ENCODE peak calls at places on chromosomes 13 and 19, in five cellular contexts. Q, R, H, F and M are unnamed samples.

GRCh38 chr13:73828811-73829210 is 305.4 kb downstream of the KLF12 start:
- DNase-seq in R (no peak), H (no peak), F (no peak), Q (no peak), M (peak; percentile 46)

GRCh38 chr19:48543121-48543710 is 8.8 kb upstream of the SULT2B1 start:
- DNase-seq in R (peak; percentile 96), Q (peak; percentile 11), F (peak; percentile 82), H (peak; percentile 85), M (no peak)

GRCh38 chr19:35704218-35704617 is at the start of gene ZBTB32:
- DNase-seq in Q (peak; percentile 47), H (peak; percentile 40), F (peak; percentile 74), R (peak; percentile 35), M (no peak)

GRCh38 chr13:62710766-62711165 is 1295.1 kb upstream of the PCDH20 start:
- DNase-seq in Q (no peak), F (no peak), R (no peak), H (no peak), M (no peak)

GRCh38 chr19:50551034-50551712 is 17.1 kb downstream of the LRRC4B start:
- DNase-seq in Q (no peak), H (no peak), F (no peak), R (no peak), M (no peak)

GRCh38 chr19:49347835-49348234 is 12.6 kb downstream of the CD37 start:
- DNase-seq in H (peak; percentile 67), R (no peak), F (peak; percentile 84), Q (peak; percentile 76), M (no peak)

GRCh38 chr19:778910-779653 is 18.2 kb upstream of the PTBP1 start:
- DNase-seq in H (peak; percentile 95), R (peak; percentile 64), F (peak; percentile 96), Q (peak; percentile 97), M (no peak)

GRCh38 chr13:52001120-52001731 is 10.0 kb downstream of the ATP7B start:
- DNase-seq in R (no peak), Q (peak; percentile 71), F (peak; percentile 69), H (no peak), M (no peak)

GRCh38 chr13:112972258-112972657 is 3.2 kb downstream of the MCF2L start:
- DNase-seq in R (no peak), F (no peak), H (no peak), Q (no peak), M (no peak)

GRCh38 chr13:73835138-73835721 is 299.0 kb downstream of the KLF12 start:
- DNase-seq in R (no peak), Q (peak; percentile 68), H (peak; percentile 36), F (peak; percentile 55), M (no peak)

GRCh38 chr19:56670961-56671612 is 470 bp downstream of the ZNF835 start:
- DNase-seq in R (no peak), Q (no peak), H (no peak), F (no peak), M (no peak)

GRCh38 chr19:2550431-2551171 is 74.7 kb downstream of the GADD45B start:
- DNase-seq in R (no peak), H (no peak), Q (no peak), F (peak; percentile 42), M (no peak)

GRCh38 chr19:5452594-5453565 is 2.3 kb upstream of the ZNRF4 start:
- DNase-seq in F (peak; percentile 41), R (peak; percentile 23), Q (no peak), H (no peak), M (no peak)

GRCh38 chr13:95605426-95606125 is 38.9 kb downstream of the DZIP1 start:
- DNase-seq in Q (no peak), H (peak; percentile 26), F (no peak), R (no peak), M (no peak)

GRCh38 chr13:51961493-51962403 is 49.5 kb downstream of the ATP7B start:
- DNase-seq in Q (no peak), R (no peak), F (no peak), H (no peak), M (no peak)

GRCh38 chr13:22027561-22027960 is 356.7 kb downstream of the FGF9 start:
- DNase-seq in H (no peak), F (no peak), R (no peak), Q (no peak), M (no peak)

GRCh38 chr19:49840736-49841249 is 10.2 kb upstream of the PTOV1 start:
- DNase-seq in R (no peak), Q (no peak), H (no peak), F (no peak), M (no peak)

GRCh38 chr13:35309711-35310110 is 166.8 kb downstream of the MAB21L1 start:
- DNase-seq in F (no peak), Q (no peak), R (no peak), H (no peak), M (no peak)

GRCh38 chr13:68692049-68692448 is 1415.6 kb upstream of the ATXN8OS start:
- DNase-seq in Q (no peak), F (no peak), R (no peak), H (no peak), M (no peak)

GRCh38 chr19:1746401-1747284 is 6.7 kb upstream of the ONECUT3 start:
- DNase-seq in Q (no peak), H (peak; percentile 79), R (peak; percentile 32), F (peak; percentile 60), M (no peak)

GRCh38 chr13:111850976-111851375 is 216.0 kb upstream of the SOX1 start:
- DNase-seq in F (no peak), R (no peak), H (no peak), Q (no peak), M (no peak)

GRCh38 chr13:27621366-27622101 is at the start of gene POLR1D:
- DNase-seq in Q (peak; percentile 68), H (peak; percentile 93), R (peak; percentile 90), F (peak; percentile 88), M (peak; percentile 83)
- H4K20me1 ChIP-seq in Q (no peaks in the 10 kb centered on the region), H (no peaks in the 10 kb centered on the region), R (peaks cover 11% of the 10 kb centered on the region), F (no peaks in the 10 kb centered on the region), M (peaks cover 52% of the 10 kb centered on the region)

GRCh38 chr13:41643502-41643901 is 186.2 kb downstream of the RGCC start:
- DNase-seq in Q (no peak), R (no peak), F (no peak), H (no peak), M (no peak)
- H4K20me1 ChIP-seq in Q (no peaks in the 10 kb centered on the region), R (no peaks in the 10 kb centered on the region), F (no peaks in the 10 kb centered on the region), H (no peaks in the 10 kb centered on the region), M (no peaks in the 10 kb centered on the region)

GRCh38 chr19:8215783-8216182 is 6.6 kb downstream of the CERS4 start:
- DNase-seq in Q (no peak), H (no peak), F (no peak), R (no peak), M (no peak)

GRCh38 chr19:8224394-8225145 is 15.4 kb downstream of the CERS4 start:
- DNase-seq in F (peak; percentile 44), H (peak; percentile 90), Q (no peak), R (no peak), M (no peak)

GRCh38 chr19:8216357-8216756 is 7.2 kb downstream of the CERS4 start:
- DNase-seq in R (no peak), H (no peak), F (no peak), Q (no peak), M (no peak)

GRCh38 chr19:8221161-8221560 is 12.0 kb downstream of the CERS4 start:
- DNase-seq in Q (no peak), R (peak; percentile 7), F (no peak), H (no peak), M (no peak)

GRCh38 chr19:8220481-8220880 is 11.3 kb downstream of the CERS4 start:
- DNase-seq in F (no peak), R (no peak), H (no peak), Q (no peak), M (no peak)
- H4K20me1 ChIP-seq in F (no peaks in the 10 kb centered on the region), R (no peaks in the 10 kb centered on the region), H (no peaks in the 10 kb centered on the region), Q (no peaks in the 10 kb centered on the region), M (no peaks in the 10 kb centered on the region)

GRCh38 chr19:18861235-18861634 is 29.5 kb downstream of the UPF1 start:
- DNase-seq in H (no peak), R (no peak), Q (no peak), F (no peak), M (no peak)

GRCh38 chr19:18860302-18860700 is 28.5 kb downstream of the UPF1 start:
- DNase-seq in F (no peak), Q (no peak), H (no peak), R (no peak), M (no peak)

GRCh38 chr19:18861917-18862316 is 30.2 kb downstream of the UPF1 start:
- DNase-seq in Q (no peak), R (no peak), F (no peak), H (no peak), M (no peak)

GRCh38 chr19:18859676-18860301 is 28.0 kb downstream of the UPF1 start:
- DNase-seq in Q (peak; percentile 8), H (no peak), R (no peak), F (no peak), M (no peak)

DNA sequence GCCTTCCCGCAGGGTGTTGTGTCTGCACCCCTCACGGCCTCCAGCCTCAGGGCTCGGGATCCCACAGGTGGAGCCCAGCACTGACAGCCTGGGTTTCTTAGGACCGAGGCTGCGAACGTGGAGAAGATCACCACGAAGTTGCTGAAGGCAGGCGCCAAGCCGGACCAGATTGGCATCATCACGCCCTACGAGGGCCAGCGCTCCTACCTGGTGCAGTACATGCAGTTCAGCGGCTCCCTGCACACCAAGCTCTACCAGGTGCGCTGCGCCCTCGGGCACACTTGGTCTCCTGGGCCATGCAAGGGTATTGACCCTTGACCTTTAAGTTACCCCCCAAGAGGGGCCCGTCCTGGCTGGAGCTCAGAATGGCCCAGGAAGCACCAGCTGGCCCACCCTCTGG is 29.0 kb downstream of the UPF1 start:
- DNase-seq in F (no peak), H (no peak), Q (no peak), R (no peak), M (no peak)
- H4K20me1 ChIP-seq in F (no peaks in the 10 kb centered on the region), H (no peaks in the 10 kb centered on the region), Q (no peaks in the 10 kb centered on the region), R (peaks cover 54% of the 10 kb centered on the region), M (peaks cover 84% of the 10 kb centered on the region)

DNA sequence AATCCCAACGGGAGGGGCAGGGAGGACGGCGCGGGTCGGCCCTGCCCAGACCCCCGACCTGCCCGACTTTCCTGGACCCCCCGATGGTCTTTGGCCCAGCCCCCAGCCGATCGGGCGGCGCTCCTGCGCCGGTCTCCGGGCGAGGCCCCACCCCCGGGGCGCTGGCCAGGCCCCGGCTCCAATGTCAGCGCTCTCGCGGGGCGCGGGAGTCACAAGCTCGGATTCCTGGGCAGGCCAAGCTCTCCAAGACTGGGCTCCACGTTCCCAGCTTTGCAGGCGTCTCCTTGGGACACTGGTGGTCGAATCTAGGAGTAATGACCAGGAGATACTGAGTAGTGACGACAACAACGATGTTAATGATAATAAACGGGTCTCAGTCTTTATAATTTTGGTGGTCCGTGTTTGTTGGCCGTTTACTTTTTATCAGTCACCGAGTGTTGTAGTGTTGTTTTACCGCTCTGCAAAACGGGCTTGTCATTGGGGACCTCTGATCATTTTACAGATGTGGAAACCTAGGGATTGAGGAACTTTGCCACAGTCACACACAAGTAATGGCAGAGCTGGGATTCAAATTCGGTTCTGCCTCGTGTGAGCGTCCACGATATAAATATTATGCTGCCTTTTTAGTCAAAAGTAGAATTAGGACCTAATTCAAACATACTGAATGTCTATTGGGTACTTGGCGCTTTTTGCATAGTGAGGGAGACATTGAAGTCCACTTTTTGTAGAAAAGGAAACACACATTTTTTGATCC is 607 bp downstream of the RAD23A start:
- DNase-seq in F (peak; percentile 96), H (peak; percentile 79), R (peak; percentile 73), Q (peak; percentile 81), M (peak; percentile 69)
- H4K20me1 ChIP-seq in F (no peaks in the 10 kb centered on the region), H (no peaks in the 10 kb centered on the region), R (peaks cover 30% of the 10 kb centered on the region), Q (no peaks in the 10 kb centered on the region), M (peaks cover 44% of the 10 kb centered on the region)

GRCh38 chr19:10987621-10988297 is 26.9 kb downstream of the SMARCA4 start:
- DNase-seq in Q (no peak), H (no peak), F (no peak), R (no peak), M (no peak)
- H4K20me1 ChIP-seq in Q (no peaks in the 10 kb centered on the region), H (no peaks in the 10 kb centered on the region), F (no peaks in the 10 kb centered on the region), R (peaks cover 36% of the 10 kb centered on the region), M (peaks cover 60% of the 10 kb centered on the region)

GRCh38 chr19:22619932-22620331 is 14.2 kb upstream of the ZNF492 start:
- DNase-seq in Q (no peak), H (no peak), R (no peak), F (no peak), M (no peak)
- H4K20me1 ChIP-seq in Q (no peaks in the 10 kb centered on the region), H (no peaks in the 10 kb centered on the region), R (no peaks in the 10 kb centered on the region), F (no peaks in the 10 kb centered on the region), M (no peaks in the 10 kb centered on the region)